ENCODE peak calls at places on chromosome 1, in four cellular contexts. W is WTC11, Y is K562, C is GM12878. V is an unnamed sample.

GRCh38 chr1:83508485-83509151 is 490.3 kb downstream of the TTLL7 start:
- DNase-seq in W (no peak), Y (no peak), C (peak; percentile 78), V (no peak)

GRCh38 chr1:156276966-156277381 is 5.7 kb downstream of the SMG5 start:
- DNase-seq in W (no peak), Y (no peak), C (no peak), V (no peak)

GRCh38 chr1:970242-970972 is 4.1 kb downstream of the PLEKHN1 start:
- DNase-seq in W (peak; percentile 63), Y (no peak), C (no peak), V (no peak)

GRCh38 chr1:20494609-20495311 is 8.8 kb upstream of the CAMK2N1 start:
- DNase-seq in W (no peak), Y (no peak), C (no peak), V (no peak)

GRCh38 chr1:231387770-231388669 is 34.1 kb downstream of the EGLN1 start:
- DNase-seq in W (no peak), Y (no peak), C (no peak), V (no peak)

GRCh38 chr1:37922767-37923550 is 23.9 kb downstream of the INPP5B start:
- DNase-seq in W (no peak), Y (peak; percentile 95), C (peak; percentile 89), V (no peak)

GRCh38 chr1:43440358-43440757 is 13.4 kb downstream of the HYI start:
- DNase-seq in W (no peak), Y (no peak), C (no peak), V (no peak)

GRCh38 chr1:39283858-39284257 is 79.4 kb downstream of the MACF1 start:
- DNase-seq in W (no peak), Y (no peak), C (no peak), V (no peak)

GRCh38 chr1:34426325-34426896 is 249.7 kb downstream of the C1orf94 start:
- DNase-seq in W (no peak), Y (no peak), C (no peak), V (no peak)

GRCh38 chr1:174990382-174990999 is 9.3 kb upstream of the CACYBP start:
- DNase-seq in W (no peak), Y (no peak), C (no peak), V (peak; percentile 49)

GRCh38 chr1:159088050-159088449 is 11.5 kb upstream of the AIM2 start:
- DNase-seq in W (no peak), Y (no peak), C (no peak), V (no peak)

GRCh38 chr1:151282883-151283725 is 1.0 kb downstream of the ZNF687 start:
- DNase-seq in W (peak; percentile 50), Y (peak; percentile 64), C (no peak), V (peak; percentile 75)

GRCh38 chr1:7549693-7550161 is 221.4 kb upstream of the VAMP3 start:
- DNase-seq in W (no peak), Y (no peak), C (no peak), V (no peak)

GRCh38 chr1:200374569-200375312 is 35.1 kb downstream of the ZNF281 start:
- DNase-seq in W (no peak), Y (no peak), C (no peak), V (no peak)

GRCh38 chr1:208233546-208233945 is 10.6 kb downstream of the PLXNA2 start:
- DNase-seq in W (peak; percentile 69), Y (no peak), C (no peak), V (no peak)

GRCh38 chr1:19078503-19078902 is 122.0 kb upstream of the IFFO2 start:
- DNase-seq in W (no peak), Y (no peak), C (no peak), V (no peak)

GRCh38 chr1:47765236-47765635 is 231.9 kb downstream of the TRABD2B start:
- DNase-seq in W (no peak), Y (no peak), C (no peak), V (no peak)

GRCh38 chr1:147337040-147337439 is 94.6 kb downstream of the CHD1L start:
- DNase-seq in W (peak; percentile 63), Y (no peak), C (no peak), V (no peak)

GRCh38 chr1:111204211-111204883 is 3.9 kb upstream of the DENND2D start:
- DNase-seq in W (no peak), Y (no peak), C (peak; percentile 77), V (peak; percentile 73)

GRCh38 chr1:7493711-7494110 is 277.4 kb upstream of the VAMP3 start:
- DNase-seq in W (no peak), Y (no peak), C (no peak), V (peak; percentile 88)

GRCh38 chr1:27488523-27489138 is 1.3 kb downstream of the WASF2 start:
- DNase-seq in W (peak; percentile 0), Y (peak; percentile 50), C (no peak), V (no peak)

GRCh38 chr1:23376890-23377811 is 7.5 kb upstream of the ZNF436 start:
- DNase-seq in W (no peak), Y (peak; percentile 67), C (no peak), V (no peak)

GRCh38 chr1:29708818-29709710 is 472.7 kb downstream of the PTPRU start:
- DNase-seq in W (no peak), Y (no peak), C (no peak), V (peak; percentile 87)

GRCh38 chr1:51071291-51071690 is 30.7 kb upstream of the C1orf185 start:
- DNase-seq in W (no peak), Y (no peak), C (no peak), V (no peak)

GRCh38 chr1:10374442-10374860 is 24.4 kb upstream of the PGD start:
- DNase-seq in W (no peak), Y (no peak), C (no peak), V (no peak)

GRCh38 chr1:168949672-168950071 is 156.8 kb upstream of the ATP1B1 start:
- DNase-seq in W (no peak), Y (no peak), C (no peak), V (no peak)
- TF ChIP-seq USF1 in W (no peak), Y (no peak), C (no peak), V (no peak)

GRCh38 chr1:54220004-54220811 is 20.2 kb downstream of the MRPL37 start:
- DNase-seq in W (no peak), Y (no peak), C (no peak), V (no peak)
- TF ChIP-seq USF1 in W (no peak), Y (no peak), C (no peak), V (no peak)

GRCh38 chr1:110152133-110152785 is 2.0 kb downstream of the SLC6A17 start:
- DNase-seq in W (no peak), Y (no peak), C (no peak), V (no peak)

GRCh38 chr1:110150330-110151174 is at the start of gene SLC6A17:
- DNase-seq in W (peak; percentile 63), Y (no peak), C (no peak), V (peak; percentile 82)

GRCh38 chr1:110148961-110149360 is 1.3 kb upstream of the SLC6A17 start:
- DNase-seq in W (no peak), Y (peak; percentile 46), C (no peak), V (no peak)

GRCh38 chr1:110153407-110153950 is 3.2 kb downstream of the SLC6A17 start:
- DNase-seq in W (no peak), Y (no peak), C (no peak), V (no peak)

DNA sequence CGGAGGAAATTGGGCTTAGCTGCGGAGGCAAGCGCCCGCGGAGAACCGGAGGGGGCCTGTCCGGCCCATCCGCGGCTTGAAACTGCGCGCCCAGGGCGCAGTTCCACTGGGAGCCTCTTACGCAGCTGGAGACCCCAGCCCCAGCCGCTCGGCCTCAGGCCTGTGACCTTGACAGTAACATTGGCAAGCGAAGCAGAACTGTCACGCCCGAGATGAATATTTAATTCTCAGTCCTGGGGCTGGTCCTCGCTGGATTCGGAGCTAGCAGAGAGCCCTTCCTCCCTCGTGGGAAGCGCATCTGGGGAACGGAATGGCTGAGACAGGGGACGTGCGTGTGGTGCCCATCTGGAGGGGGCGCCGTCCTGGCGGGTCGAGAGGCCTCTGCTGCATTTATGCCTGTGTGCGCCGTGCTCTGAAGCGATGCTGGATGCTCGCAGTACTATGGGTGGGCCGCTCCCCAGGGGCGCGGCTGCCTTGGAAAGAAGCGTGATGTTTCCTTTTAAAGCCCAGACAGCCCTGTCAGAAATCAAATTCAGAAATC is 951 bp downstream of the SLC6A17 start:
- DNase-seq in W (no peak), Y (no peak), C (no peak), V (peak; percentile 65)
- TF ChIP-seq USF1 in W (no peak), Y (no peak), C (no peak), V (no peak)

GRCh38 chr1:161153682-161154337 is at the start of gene UFC1:
- DNase-seq in W (peak; percentile 71), Y (peak; percentile 92), C (peak; percentile 83), V (peak; percentile 79)
- TF ChIP-seq USF1 in W (no peak), Y (peak; percentile 41), C (no peak), V (peak; percentile 24)

GRCh38 chr1:226826479-226827245 is 43.8 kb upstream of the PSEN2 start:
- DNase-seq in W (no peak), Y (no peak), C (no peak), V (no peak)

GRCh38 chr1:226827968-226828513 is 42.4 kb upstream of the PSEN2 start:
- DNase-seq in W (peak; percentile 98), Y (peak; percentile 97), C (peak; percentile 62), V (peak; percentile 88)

GRCh38 chr1:226829105-226829504 is 41.3 kb upstream of the PSEN2 start:
- DNase-seq in W (no peak), Y (no peak), C (no peak), V (no peak)

GRCh38 chr1:226825746-226826100 is 44.7 kb upstream of the PSEN2 start:
- DNase-seq in W (no peak), Y (no peak), C (no peak), V (no peak)

GRCh38 chr1:226827458-226827857 is 43.0 kb upstream of the PSEN2 start:
- DNase-seq in W (peak; percentile 43), Y (peak; percentile 34), C (no peak), V (no peak)
- TF ChIP-seq USF1 in W (no peak), Y (no peak), C (no peak), V (no peak)

GRCh38 chr1:53376041-53376461 is 48.2 kb upstream of the LRP8 start:
- DNase-seq in W (peak; percentile 14), Y (no peak), C (no peak), V (peak; percentile 56)
- TF ChIP-seq USF1 in W (no peak), Y (no peak), C (no peak), V (no peak)

GRCh38 chr1:172277277-172277676 is 143.2 kb upstream of the C1orf105 start:
- DNase-seq in W (no peak), Y (no peak), C (no peak), V (no peak)
- TF ChIP-seq USF1 in W (no peak), Y (no peak), C (no peak), V (no peak)